ENCODE peak calls at places on chromosomes 13 and 19, in seven cellular contexts. Q, T, I, C, J, N and A are unnamed samples.

GRCh38 chr19:42440357-42441046 is 2.2 kb downstream of the CXCL17 start:
- DNase-seq in I (peak), Q (peak), N (peak), C (peak), T (peak), J (peak), A (no peak)

GRCh38 chr13:28355822-28356371 is 139.0 kb downstream of the FLT1 start:
- DNase-seq in J (no peak), C (no peak), N (peak), Q (no peak), T (no peak), I (no peak), A (no peak)

GRCh38 chr19:42366676-42367075 is 23.4 kb downstream of the CNFN start:
- DNase-seq in Q (peak), T (no peak), I (no peak), C (no peak), N (no peak), J (no peak), A (no peak)

GRCh38 chr13:22948421-22948820 is 232.4 kb upstream of the SGCG start:
- DNase-seq in Q (no peak), C (no peak), J (no peak), I (no peak), T (no peak), N (no peak), A (no peak)

GRCh38 chr19:55563261-55563690 is 17.4 kb downstream of the ZNF579 start:
- DNase-seq in J (no peak), N (no peak), C (no peak), I (no peak), Q (peak), T (peak), A (no peak)

GRCh38 chr13:97140611-97141010 is 81.5 kb upstream of the MBNL2 start:
- DNase-seq in I (no peak), T (no peak), Q (no peak), N (no peak), C (no peak), J (no peak), A (no peak)

GRCh38 chr19:18373892-18374629 is 11.9 kb upstream of the GDF15 start:
- DNase-seq in C (peak), N (peak), Q (peak), J (peak), I (peak), T (peak), A (peak)

GRCh38 chr19:49155005-49155826 is at the start of gene HRC:
- DNase-seq in I (no peak), C (no peak), N (no peak), T (peak), Q (peak), J (no peak), A (no peak)

GRCh38 chr19:41341669-41342490 is 11.8 kb downstream of the TGFB1 start:
- DNase-seq in Q (no peak), I (no peak), T (no peak), N (no peak), J (no peak), C (no peak), A (no peak)

GRCh38 chr19:33429891-33430673 is 56.6 kb downstream of the CEBPG start:
- DNase-seq in I (no peak), Q (no peak), N (peak), J (no peak), C (no peak), T (peak), A (no peak)

GRCh38 chr19:49362926-49363264 is 679 bp upstream of the TEAD2 start:
- DNase-seq in N (no peak), T (peak), Q (peak), C (peak), I (no peak), J (peak), A (no peak)

GRCh38 chr13:107025991-107026390 is 458.1 kb upstream of the ARGLU1 start:
- DNase-seq in Q (peak), C (peak), I (no peak), N (no peak), J (peak), T (peak), A (no peak)

GRCh38 chr19:38388310-38389100 is at the start of gene SPRED3:
- DNase-seq in Q (no peak), N (peak), I (no peak), C (no peak), T (no peak), J (peak), A (peak)

GRCh38 chr19:49469828-49470614 is 4.0 kb upstream of the FLT3LG start:
- DNase-seq in N (peak), C (no peak), Q (no peak), T (no peak), I (no peak), J (no peak), A (no peak)

GRCh38 chr19:50725218-50725931 is 2.2 kb downstream of the CLEC11A start:
- DNase-seq in I (no peak), N (no peak), J (no peak), C (no peak), T (no peak), Q (no peak), A (no peak)

GRCh38 chr19:31223805-31224534 is 125.3 kb downstream of the TSHZ3 start:
- DNase-seq in C (no peak), T (no peak), Q (peak), J (no peak), N (no peak), I (no peak), A (no peak)

GRCh38 chr19:31231181-31231580 is 118.1 kb downstream of the TSHZ3 start:
- DNase-seq in N (no peak), T (no peak), C (no peak), Q (no peak), J (no peak), I (no peak), A (no peak)

GRCh38 chr19:31220540-31220939 is 128.7 kb downstream of the TSHZ3 start:
- DNase-seq in N (no peak), Q (no peak), C (no peak), J (no peak), T (no peak), I (no peak), A (no peak)

GRCh38 chr19:31232220-31232619 is 117.0 kb downstream of the TSHZ3 start:
- DNase-seq in Q (no peak), N (no peak), C (no peak), T (no peak), I (no peak), J (no peak), A (no peak)

GRCh38 chr19:31226536-31226935 is 122.7 kb downstream of the TSHZ3 start:
- DNase-seq in J (no peak), T (no peak), I (no peak), Q (no peak), C (no peak), N (no peak), A (no peak)
- H3K27ac ChIP-seq in J (no peak), T (no peak), I (no peak), Q (no peak), C (no peak), N (no peak), A (no peak)

DNA sequence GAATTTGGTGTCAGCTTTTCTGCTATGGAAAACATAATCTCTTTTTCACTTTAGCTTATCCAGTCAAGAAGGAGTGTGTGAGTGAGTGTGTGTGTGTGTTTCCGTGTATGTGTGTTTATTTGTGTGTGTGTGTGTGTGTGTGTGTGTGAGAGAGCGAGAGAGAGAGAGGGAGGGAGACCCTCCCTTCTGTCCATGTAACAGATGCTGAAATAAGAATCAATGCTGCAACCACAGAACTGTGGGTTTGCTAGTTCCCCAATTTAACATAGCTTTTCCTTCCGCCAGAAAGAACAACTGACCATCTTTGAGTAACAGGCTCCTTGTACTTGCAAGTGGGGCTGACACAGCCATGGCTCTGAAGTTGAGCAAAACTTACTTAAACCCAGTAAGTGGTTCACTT is 5.2 kb downstream of the LCP1 start:
- DNase-seq in J (no peak), C (no peak), I (no peak), Q (no peak), T (no peak), N (no peak), A (no peak)
- H3K27ac ChIP-seq in J (no peak), C (no peak), I (peak), Q (no peak), T (peak), N (peak), A (no peak)

DNA sequence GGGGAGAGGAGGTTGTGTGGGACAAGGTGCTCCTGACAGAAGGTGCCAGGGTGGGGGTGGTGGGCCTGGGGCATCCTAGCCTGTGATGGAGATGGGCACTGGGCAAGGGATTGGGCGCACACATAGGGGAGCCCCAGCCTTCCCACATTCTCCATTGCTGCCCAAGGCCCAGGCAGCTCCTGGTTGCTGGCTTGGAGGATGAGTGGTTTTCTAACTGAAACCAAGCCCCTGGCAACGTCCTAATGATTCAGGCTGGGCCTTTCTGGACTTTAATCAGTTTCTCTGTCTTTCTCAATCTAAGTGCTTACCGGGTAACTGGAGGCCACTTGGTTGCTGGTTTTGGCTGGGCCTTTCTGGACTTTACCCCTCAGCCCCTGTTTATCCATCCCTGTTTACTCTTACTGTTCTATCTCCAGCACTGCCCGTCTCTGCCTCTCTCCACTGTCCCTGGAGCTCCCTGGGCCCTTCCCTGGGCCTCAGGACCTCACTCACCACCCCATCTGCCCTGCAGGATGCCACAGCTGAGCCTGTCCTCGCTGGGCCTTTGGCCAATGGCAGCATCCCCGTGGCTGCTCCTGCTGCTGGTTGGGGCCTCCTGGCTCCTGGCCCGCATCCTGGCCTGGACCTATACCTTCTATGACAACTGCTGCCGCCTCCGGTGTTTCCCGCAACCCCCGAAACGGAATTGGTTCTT is 354 bp downstream of the CYP4F3 start:
- DNase-seq in C (no peak), N (no peak), T (no peak), Q (no peak), J (no peak), I (no peak), A (no peak)
- H3K27ac ChIP-seq in C (peak), N (no peak), T (no peak), Q (no peak), J (no peak), I (no peak), A (peak)

GRCh38 chr13:45413826-45414312 is 4.3 kb downstream of the SLC25A30 start:
- DNase-seq in Q (no peak), N (no peak), I (no peak), C (no peak), T (no peak), J (no peak), A (no peak)
- H3K27ac ChIP-seq in Q (peak), N (no peak), I (peak), C (peak), T (peak), J (peak), A (no peak)

DNA sequence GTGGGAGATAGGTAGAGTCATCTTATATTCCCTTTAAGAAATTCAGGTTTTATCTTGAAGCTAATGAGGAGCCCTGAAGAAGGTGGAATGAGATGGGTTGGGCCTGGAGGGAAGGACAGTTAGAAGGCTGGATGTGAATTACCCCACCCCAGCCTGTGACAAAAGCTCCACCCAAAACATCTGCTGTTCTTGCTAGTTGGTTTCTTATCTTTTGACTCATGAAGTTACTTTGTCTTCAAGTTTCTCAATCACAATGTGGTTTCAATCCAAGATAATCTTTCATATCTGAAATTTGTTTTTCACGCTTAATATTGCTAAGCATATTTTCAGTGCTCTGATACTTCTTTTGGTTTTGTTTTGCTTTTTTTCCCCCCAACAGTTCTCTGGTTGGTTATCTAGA is 38.3 kb upstream of the HMGB1 start:
- DNase-seq in N (no peak), C (no peak), Q (no peak), T (no peak), J (no peak), I (no peak), A (no peak)
- H3K27ac ChIP-seq in N (no peak), C (no peak), Q (no peak), T (no peak), J (no peak), I (no peak), A (no peak)

GRCh38 chr13:73429691-73430090 is 370.9 kb downstream of the KLF5 start:
- DNase-seq in C (no peak), T (no peak), J (peak), Q (no peak), I (no peak), N (no peak), A (no peak)

GRCh38 chr13:73428706-73429105 is 369.9 kb downstream of the KLF5 start:
- DNase-seq in C (no peak), Q (no peak), I (no peak), T (no peak), J (no peak), N (no peak), A (no peak)

GRCh38 chr13:73433893-73434292 is 375.1 kb downstream of the KLF5 start:
- DNase-seq in J (no peak), T (no peak), N (no peak), Q (no peak), C (no peak), I (no peak), A (no peak)

GRCh38 chr13:73422973-73423372 is 364.2 kb downstream of the KLF5 start:
- DNase-seq in I (no peak), Q (no peak), C (no peak), N (no peak), J (no peak), T (no peak), A (no peak)

DNA sequence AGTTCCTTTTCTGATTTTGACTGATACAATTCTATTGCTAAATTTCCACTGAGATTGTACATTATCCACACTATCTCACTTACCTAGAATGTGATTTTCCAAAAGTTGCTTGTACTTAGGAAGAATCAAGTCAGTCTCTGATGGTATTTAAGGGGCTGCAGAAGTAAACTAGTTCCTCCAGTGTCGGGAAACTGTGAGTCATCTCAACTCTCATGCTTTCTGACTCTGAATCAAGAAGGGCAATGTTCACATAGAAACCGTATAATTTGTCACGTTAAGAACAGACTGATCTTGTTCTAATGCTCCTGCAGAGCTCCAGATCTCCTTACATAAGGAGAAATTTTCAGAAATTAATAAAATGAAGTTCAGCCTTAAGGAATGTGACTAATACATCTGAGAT is 369.3 kb downstream of the KLF5 start:
- DNase-seq in Q (no peak), N (no peak), J (no peak), I (no peak), C (no peak), T (no peak), A (no peak)
- H3K27ac ChIP-seq in Q (no peak), N (no peak), J (no peak), I (no peak), C (no peak), T (no peak), A (peak)

GRCh38 chr13:43785166-43785680 is 1.5 kb downstream of the ENOX1 start:
- DNase-seq in J (no peak), N (no peak), T (no peak), Q (no peak), I (no peak), C (no peak), A (peak)
- H3K27ac ChIP-seq in J (no peak), N (no peak), T (peak), Q (peak), I (peak), C (no peak), A (peak)